ENCODE peak calls at places on chromosomes 16 and 17, in five cellular contexts. H is amniotic stem cell; A is GM04504; J is stimulated activated CD4-positive, alpha-beta T cell treated with anti-CD3 and anti-CD28 coated beads, TNF-alpha, amount 100 ng/mL, for 48 hours; P is iris pigment epithelial cell. X is an unnamed sample.

GRCh38 chr16:2858245-2859025 is 465 bp upstream of the PRSS22 start:
- DNase-seq in J (no peak), A (no peak), P (no peak), H (no peak), X (no peak)

GRCh38 chr16:75761111-75761510 is 34.8 kb upstream of the CPHXL start:
- DNase-seq in H (no peak), A (no peak), P (peak; percentile 14), J (no peak), X (no peak)

GRCh38 chr17:49976163-49976827 is 7.3 kb downstream of the DLX4 start:
- DNase-seq in A (no peak), H (no peak), J (no peak), P (no peak), X (no peak)

GRCh38 chr17:69921046-69921445 is 154.0 kb upstream of the KCNJ16 start:
- DNase-seq in A (no peak), H (no peak), P (no peak), J (no peak), X (no peak)

GRCh38 chr16:55685973-55686372 is 30.2 kb downstream of the SLC6A2 start:
- DNase-seq in A (no peak), P (no peak), H (no peak), J (no peak), X (no peak)

GRCh38 chr17:65039349-65039988 is 17.1 kb downstream of the GNA13 start:
- DNase-seq in H (no peak), P (no peak), A (no peak), J (no peak), X (no peak)

GRCh38 chr17:2011421-2012371 is 13.4 kb downstream of the RTN4RL1 start:
- DNase-seq in J (no peak), A (peak; percentile 75), P (peak; percentile 23), H (no peak), X (no peak)

GRCh38 chr16:77599793-77600415 is 122.4 kb upstream of the NUDT7 start:
- DNase-seq in P (peak; percentile 56), A (peak; percentile 20), H (no peak), J (no peak), X (no peak)

GRCh38 chr16:2968368-2968737 is 795 bp upstream of the PAQR4 start:
- DNase-seq in P (no peak), J (no peak), A (no peak), H (no peak), X (no peak)

GRCh38 chr16:16095646-16096045 is 127.6 kb downstream of the ABCC6 start:
- DNase-seq in A (no peak), H (no peak), J (no peak), P (peak; percentile 39), X (no peak)

GRCh38 chr16:3503513-3503912 is 2.7 kb downstream of the CLUAP1 start:
- DNase-seq in J (peak; percentile 31), P (no peak), A (no peak), H (no peak), X (no peak)

GRCh38 chr16:88646345-88647034 is 4.4 kb downstream of the CYBA start:
- DNase-seq in J (no peak), A (no peak), P (no peak), H (no peak), X (no peak)

GRCh38 chr17:19867094-19867653 is 562 bp downstream of the ULK2 start:
- DNase-seq in A (peak; percentile 33), P (peak; percentile 68), H (no peak), J (peak; percentile 12), X (peak; percentile 23)

GRCh38 chr17:46772879-46773620 is 45.4 kb downstream of the WNT3 start:
- DNase-seq in J (no peak), H (no peak), P (no peak), A (no peak), X (no peak)

GRCh38 chr16:25691519-25692091 is at the start of gene HS3ST4:
- DNase-seq in A (no peak), J (no peak), P (no peak), H (no peak), X (no peak)

GRCh38 chr16:30700491-30700890 is 1.5 kb downstream of the SRCAP start:
- DNase-seq in H (no peak), J (no peak), P (peak; percentile 53), A (no peak), X (no peak)

GRCh38 chr17:79874329-79874981 is 35.2 kb upstream of the CBX4 start:
- DNase-seq in P (peak; percentile 38), H (no peak), J (no peak), A (no peak), X (no peak)

GRCh38 chr16:85978291-85978775 is 79.4 kb downstream of the IRF8 start:
- DNase-seq in P (no peak), A (no peak), J (no peak), H (no peak), X (no peak)

GRCh38 chr16:73152731-73153130 is 104.8 kb upstream of the ZFHX3 start:
- DNase-seq in P (peak; percentile 44), J (no peak), H (no peak), A (no peak), X (no peak)

GRCh38 chr16:20023190-20023589 is 50.5 kb downstream of the GPR139 start:
- DNase-seq in H (no peak), A (no peak), J (no peak), P (peak; percentile 12), X (no peak)

GRCh38 chr16:70685938-70686375 is at the start of gene MTSS2:
- DNase-seq in J (no peak), H (peak; percentile 91), A (peak; percentile 82), P (peak; percentile 88), X (no peak)

GRCh38 chr17:73293480-73293911 is 18.3 kb downstream of the CDC42EP4 start:
- DNase-seq in J (no peak), H (no peak), A (peak; percentile 75), P (peak; percentile 75), X (no peak)

GRCh38 chr16:29730649-29731048 is 15.1 kb downstream of the C16orf54 start:
- DNase-seq in J (no peak), A (no peak), P (no peak), H (no peak), X (no peak)

X was measured in HS-5.